ENCODE peak calls at places on chromosomes 2 and 18, in five cellular contexts. F, C, R, H and P are unnamed samples.

GRCh38 chr2:193373139-193373538 is 1178.4 kb upstream of the TMEFF2 start:
- DNase-seq in C (no peak), R (no peak), H (no peak), F (no peak), P (no peak)

GRCh38 chr2:45932278-45932975 is 281.0 kb downstream of the PRKCE start:
- DNase-seq in H (no peak), C (no peak), R (no peak), F (no peak), P (no peak)

GRCh38 chr18:23433360-23433759 is 19.7 kb upstream of the RIOK3 start:
- DNase-seq in C (no peak), F (no peak), H (no peak), R (no peak), P (no peak)

GRCh38 chr2:240220371-240220770 is 79.9 kb upstream of the OTOS start:
- DNase-seq in R (no peak), H (no peak), C (no peak), F (no peak), P (no peak)

GRCh38 chr18:69948919-69949537 is 1.4 kb upstream of the CD226 start:
- DNase-seq in R (no peak), H (no peak), F (no peak), C (no peak), P (no peak)

GRCh38 chr2:7773362-7773973 is 856.3 kb downstream of the RNF144A start:
- DNase-seq in F (no peak), C (no peak), H (peak; percentile 51), R (no peak), P (no peak)

GRCh38 chr2:80242355-80242910 is 62.1 kb downstream of the LRRTM1 start:
- DNase-seq in C (no peak), R (no peak), F (no peak), H (no peak), P (no peak)

GRCh38 chr2:239339241-239339640 is 61.6 kb downstream of the HDAC4 start:
- DNase-seq in C (no peak), R (no peak), F (no peak), H (no peak), P (no peak)

GRCh38 chr2:176493909-176494308 is 224.7 kb downstream of the MTX2 start:
- DNase-seq in H (no peak), R (no peak), F (no peak), C (no peak), P (no peak)

GRCh38 chr2:3779650-3780049 is 76.3 kb downstream of the DCDC2C start:
- DNase-seq in F (no peak), R (no peak), H (no peak), C (no peak), P (no peak)

GRCh38 chr18:10546557-10547300 is 20.9 kb downstream of the NAPG start:
- DNase-seq in R (no peak), C (no peak), H (no peak), F (no peak), P (no peak)

GRCh38 chr2:26018184-26018716 is 15.6 kb upstream of the RAB10 start:
- DNase-seq in H (peak; percentile 74), F (peak; percentile 46), R (peak; percentile 29), C (no peak), P (no peak)

GRCh38 chr18:75202976-75203375 is 6.0 kb downstream of the PTGR3 start:
- DNase-seq in H (no peak), R (no peak), C (no peak), F (no peak), P (no peak)

GRCh38 chr18:48894799-48895346 is 55.9 kb downstream of the SMAD7 start:
- DNase-seq in H (no peak), R (no peak), F (no peak), C (no peak), P (no peak)